ENCODE peak calls at places on chromosomes 2 and 18, in five cellular contexts. G is GM12865, N is NCI-H1417, K is K562, H is smooth muscle cell of the brain vasculature. U is an unnamed sample.

GRCh38 chr2:191950132-191950885 is 103.4 kb upstream of the CAVIN2 start:
- DNase-seq in G (no peak), N (no peak), K (peak; percentile 73), H (no peak), U (no peak)

GRCh38 chr2:124049136-124049535 is 24.0 kb downstream of the CNTNAP5 start:
- DNase-seq in G (no peak), N (no peak), K (no peak), H (no peak), U (no peak)

GRCh38 chr18:37335337-37335736 is 230.3 kb downstream of the CELF4 start:
- DNase-seq in G (no peak), N (peak; percentile 46), K (no peak), H (no peak), U (no peak)

GRCh38 chr2:230866704-230867561 is 2.2 kb downstream of the ITM2C start:
- DNase-seq in G (no peak), N (peak; percentile 76), K (no peak), H (no peak), U (no peak)

GRCh38 chr2:50808694-50809093 is 223.2 kb downstream of the NRXN1 start:
- DNase-seq in G (no peak), N (no peak), K (no peak), H (no peak), U (no peak)

GRCh38 chr2:127592761-127593227 is 53.2 kb upstream of the GPR17 start:
- DNase-seq in G (no peak), N (no peak), K (no peak), H (no peak), U (no peak)

GRCh38 chr2:19664651-19665050 is 237.1 kb downstream of the TTC32 start:
- DNase-seq in G (no peak), N (peak; percentile 13), K (no peak), H (no peak), U (no peak)

GRCh38 chr2:220117010-220117409 is 489.6 kb downstream of the SLC4A3 start:
- DNase-seq in G (no peak), N (peak; percentile 42), K (no peak), H (no peak), U (no peak)

GRCh38 chr18:75207298-75208054 is 1.5 kb downstream of the PTGR3 start:
- DNase-seq in G (peak; percentile 62), N (no peak), K (peak; percentile 26), H (no peak), U (no peak)

GRCh38 chr2:66665124-66665984 is 230.4 kb downstream of the MEIS1 start:
- DNase-seq in G (no peak), N (no peak), K (no peak), H (no peak), U (no peak)

GRCh38 chr2:165846056-165846455 is 52.0 kb upstream of the GALNT3 start:
- DNase-seq in G (no peak), N (no peak), K (no peak), H (no peak), U (no peak)

U was measured in T1000.